ENCODE peak calls at places on chromosomes 2 and 18, in eight cellular contexts. P is CD8-positive, alpha-beta memory T cell; T is GM13976; G is activated CD4-positive, alpha-beta T cell treated with anti-CD3 and anti-CD28 coated beads for 1 hour; W is NAMALWA; K is GM23338; N is amygdala; Q is Ammon's horn. C is an unnamed sample.

GRCh38 chr18:48022021-48022420 is 91.6 kb upstream of the SMAD2 start:
- DNase-seq in W (no peak), Q (no peak), N (no peak), T (no peak), G (no peak), K (no peak), P (no peak), C (no peak)

GRCh38 chr18:56853961-56854360 is 202.8 kb downstream of the WDR7 start:
- DNase-seq in Q (peak), W (no peak), G (no peak), K (no peak), N (no peak), T (no peak), P (no peak), C (no peak)

GRCh38 chr2:237673130-237673921 is 45.9 kb downstream of the LRRFIP1 start:
- DNase-seq in T (peak), W (peak), P (peak), K (peak), G (peak), Q (peak), N (no peak), C (peak)

GRCh38 chr2:106572541-106573148 is 85.5 kb downstream of the CD8B2 start:
- DNase-seq in Q (peak), N (no peak), P (no peak), T (no peak), K (peak), W (peak), G (no peak), C (no peak)

GRCh38 chr18:46716336-46716735 is 40.5 kb downstream of the ST8SIA5 start:
- DNase-seq in Q (no peak), K (no peak), W (no peak), G (no peak), P (no peak), T (no peak), N (no peak), C (no peak)

GRCh38 chr2:3594493-3595281 is at the start of gene COLEC11:
- DNase-seq in N (no peak), T (no peak), K (peak), Q (no peak), W (no peak), P (no peak), G (no peak), C (no peak)

GRCh38 chr2:139773720-139774277 is 993.6 kb upstream of the NXPH2 start:
- DNase-seq in W (no peak), P (no peak), T (no peak), G (no peak), K (no peak), Q (no peak), N (no peak), C (no peak)

GRCh38 chr2:230130668-230131364 is 62.1 kb upstream of the SLC16A14 start:
- DNase-seq in Q (no peak), W (no peak), K (no peak), N (no peak), P (no peak), T (no peak), G (no peak), C (no peak)

GRCh38 chr2:231373184-231373583 is 22.3 kb upstream of the B3GNT7 start:
- DNase-seq in W (no peak), N (no peak), K (no peak), G (no peak), P (no peak), Q (no peak), T (no peak), C (no peak)

GRCh38 chr18:26548144-26549102 is at the start of gene KCTD1:
- DNase-seq in P (peak), W (peak), G (peak), N (peak), Q (peak), K (peak), T (peak), C (peak)

GRCh38 chr2:70988726-70989648 is 5.7 kb downstream of the TEX261 start:
- DNase-seq in G (no peak), K (no peak), P (no peak), N (no peak), W (no peak), T (no peak), Q (no peak), C (no peak)